ENCODE peak calls at places on chromosome 5, in seven cellular contexts. B is breast epithelium, L is GM23338, K is HepG2, X is transverse colon, V is stomach, W is HCT116. E is an unnamed sample.

GRCh38 chr5:36724429-36725332 is 118.3 kb downstream of the SLC1A3 start:
- DNase-seq in K (no peak), X (peak), B (no peak), V (peak), L (peak), W (no peak), E (peak)

GRCh38 chr5:171667341-171668096 is 118.1 kb upstream of the SMIM23 start:
- DNase-seq in K (no peak), X (no peak), W (no peak), B (peak), L (peak), V (no peak), E (no peak)

GRCh38 chr5:73484511-73484910 is 13.7 kb upstream of the BTF3 start:
- DNase-seq in W (no peak), K (no peak), L (no peak), V (no peak), X (no peak), B (no peak), E (no peak)

GRCh38 chr5:41418220-41419031 is 92.0 kb downstream of the PLCXD3 start:
- DNase-seq in K (no peak), X (no peak), V (no peak), W (no peak), B (no peak), L (peak), E (no peak)

GRCh38 chr5:72283358-72283757 is 36.7 kb downstream of the MRPS27 start:
- DNase-seq in L (no peak), B (no peak), W (no peak), K (no peak), X (no peak), V (no peak), E (no peak)

GRCh38 chr5:139659673-139660072 is 11.5 kb downstream of the CXXC5 start:
- DNase-seq in V (no peak), K (no peak), X (no peak), L (peak), W (no peak), B (no peak), E (no peak)

GRCh38 chr5:9932770-9933169 is 302.6 kb upstream of the TAS2R1 start:
- DNase-seq in B (no peak), L (peak), X (no peak), W (peak), V (no peak), K (no peak), E (no peak)

GRCh38 chr5:143837306-143837848 is 25.4 kb downstream of the HMHB1 start:
- DNase-seq in X (no peak), L (no peak), W (no peak), V (no peak), K (no peak), B (no peak), E (no peak)

GRCh38 chr5:55306641-55307382 is 682 bp downstream of the DHX29 start:
- DNase-seq in W (no peak), V (no peak), X (no peak), B (no peak), K (peak), L (no peak), E (no peak)

GRCh38 chr5:91126888-91127287 is 256.2 kb downstream of the ARRDC3 start:
- DNase-seq in K (peak), B (no peak), L (no peak), X (no peak), V (no peak), W (no peak), E (no peak)

GRCh38 chr5:10660720-10661387 is 97.0 kb downstream of the ANKRD33B start:
- DNase-seq in L (no peak), X (no peak), K (no peak), B (no peak), V (peak), W (no peak), E (no peak)

GRCh38 chr5:59587489-59588337 is 305.8 kb downstream of the PDE4D start:
- DNase-seq in B (no peak), W (no peak), V (peak), L (peak), X (peak), K (no peak), E (no peak)

GRCh38 chr5:861442-862366 is 10.9 kb upstream of the ZDHHC11 start:
- DNase-seq in B (no peak), L (no peak), V (no peak), K (no peak), X (no peak), W (no peak), E (no peak)
- TF ChIP-seq POLR2AphosphoS5 in B (no peak), L (peak), V (no peak), K (no peak), X (no peak), W (peak), E (peak)

GRCh38 chr5:154268073-154268472 is 77.5 kb downstream of the GALNT10 start:
- DNase-seq in B (no peak), K (no peak), V (no peak), X (no peak), W (no peak), L (no peak), E (no peak)
- H3K27ac ChIP-seq in B (peak), K (no peak), V (no peak), X (no peak), W (no peak), L (no peak), E (no peak)

GRCh38 chr5:159133041-159133741 is 33.5 kb upstream of the EBF1 start:
- DNase-seq in X (no peak), K (peak), B (no peak), L (peak), V (no peak), W (peak), E (no peak)

GRCh38 chr5:159135896-159136531 is 36.3 kb upstream of the EBF1 start:
- DNase-seq in W (no peak), V (no peak), B (no peak), K (no peak), X (no peak), L (no peak), E (no peak)

GRCh38 chr5:159128070-159128507 is 28.4 kb upstream of the EBF1 start:
- DNase-seq in W (no peak), L (no peak), X (no peak), V (no peak), B (no peak), K (no peak), E (no peak)

DNA sequence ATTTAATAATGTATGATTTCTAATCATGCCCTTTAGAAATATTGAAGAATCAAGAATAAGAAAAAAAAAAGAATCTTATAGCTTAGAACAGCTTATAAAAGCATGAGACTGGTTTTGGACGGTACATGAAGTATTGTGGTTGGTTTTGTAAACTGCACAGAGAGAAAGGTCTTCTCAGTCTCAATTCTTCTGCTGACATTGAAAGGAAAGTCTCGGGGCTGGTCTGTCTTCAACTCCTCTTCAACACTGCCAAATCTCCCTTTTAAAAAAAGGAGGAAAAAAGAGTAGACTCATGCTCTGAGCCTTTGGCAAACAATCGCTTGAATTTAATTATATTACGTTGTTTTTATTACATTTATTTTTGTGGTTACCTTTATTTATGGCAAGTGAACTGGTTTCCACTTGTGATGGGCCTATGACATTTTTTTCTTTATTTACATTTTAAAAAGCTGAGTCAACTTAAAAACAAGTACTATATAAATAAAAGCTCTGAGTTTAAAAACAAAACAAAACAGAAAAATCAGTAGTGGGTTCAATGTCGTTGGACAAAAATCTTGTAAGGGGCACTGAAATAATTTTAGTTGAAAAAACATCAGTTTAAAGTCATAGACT is 32.8 kb upstream of the EBF1 start:
- DNase-seq in K (no peak), L (no peak), B (no peak), V (no peak), X (no peak), W (no peak), E (no peak)
- TF ChIP-seq POLR2AphosphoS5 in K (no peak), L (no peak), B (no peak), V (no peak), X (no peak), W (no peak), E (no peak)

GRCh38 chr5:132770476-132771159 is 6.4 kb downstream of the SEPTIN8 start:
- DNase-seq in W (no peak), K (no peak), B (no peak), V (no peak), X (no peak), L (no peak), E (peak)
- H3K27ac ChIP-seq in W (no peak), K (peak), B (no peak), V (peak), X (peak), L (peak), E (peak)

GRCh38 chr5:163318707-163319106 is 118.7 kb upstream of the CCNG1 start:
- DNase-seq in K (no peak), L (no peak), X (no peak), V (no peak), B (no peak), W (no peak), E (no peak)

GRCh38 chr5:163321511-163321910 is 115.9 kb upstream of the CCNG1 start:
- DNase-seq in K (no peak), X (no peak), V (no peak), W (no peak), L (no peak), B (no peak), E (no peak)
- TF ChIP-seq POLR2AphosphoS5 in K (no peak), X (no peak), V (no peak), W (no peak), L (no peak), B (no peak), E (no peak)

DNA sequence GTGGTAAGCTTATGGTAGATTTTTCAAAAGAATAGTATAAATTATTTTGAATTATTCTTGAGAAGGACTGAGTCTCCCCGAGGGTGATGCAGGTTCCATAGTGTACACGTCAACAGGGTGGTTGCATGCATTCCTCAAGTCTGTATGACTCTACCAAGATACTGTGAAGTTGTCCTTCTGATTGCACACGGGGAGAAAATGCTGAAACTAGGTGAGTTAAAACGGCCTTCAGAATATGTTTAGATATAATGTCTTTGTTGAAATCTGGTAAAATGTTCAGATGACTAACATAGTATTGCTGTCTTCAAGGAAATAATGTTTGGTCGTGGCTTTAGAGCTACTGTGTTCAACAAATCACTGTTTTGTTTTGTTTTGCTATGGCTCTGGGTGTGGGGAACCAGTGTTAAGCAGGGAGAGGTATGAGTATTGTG is 22.4 kb upstream of the TNFAIP8 start:
- DNase-seq in W (no peak), K (no peak), V (no peak), X (no peak), L (no peak), B (no peak), E (no peak)
- H3K27ac ChIP-seq in W (no peak), K (no peak), V (peak), X (peak), L (no peak), B (no peak), E (peak)

GRCh38 chr5:118553662-118554061 is 434.7 kb downstream of the DTWD2 start:
- DNase-seq in W (no peak), K (no peak), X (no peak), B (no peak), L (no peak), V (no peak), E (no peak)
- TF ChIP-seq POLR2AphosphoS5 in W (no peak), K (no peak), X (no peak), B (no peak), L (no peak), V (no peak), E (no peak)

GRCh38 chr5:58260243-58260642 is 199.6 kb downstream of the PLK2 start:
- DNase-seq in V (no peak), L (no peak), K (no peak), X (no peak), B (no peak), W (no peak), E (no peak)

GRCh38 chr5:58262226-58262625 is 197.7 kb downstream of the PLK2 start:
- DNase-seq in V (no peak), B (no peak), X (no peak), W (no peak), L (no peak), K (no peak), E (no peak)

GRCh38 chr5:58263291-58263690 is 196.6 kb downstream of the PLK2 start:
- DNase-seq in W (no peak), V (no peak), B (no peak), L (no peak), K (no peak), X (no peak), E (no peak)

GRCh38 chr5:58259685-58260152 is 200.2 kb downstream of the PLK2 start:
- DNase-seq in K (peak), X (no peak), V (no peak), W (peak), L (peak), B (no peak), E (no peak)

GRCh38 chr5:58261605-58262004 is 198.3 kb downstream of the PLK2 start:
- DNase-seq in K (no peak), X (no peak), V (no peak), W (no peak), L (no peak), B (no peak), E (no peak)
- H3K27ac ChIP-seq in K (no peak), X (no peak), V (no peak), W (no peak), L (no peak), B (no peak), E (peak)

GRCh38 chr5:142817961-142818431 is 47.8 kb downstream of the ARHGAP26 start:
- DNase-seq in X (peak), L (no peak), K (no peak), V (peak), W (no peak), B (no peak), E (no peak)
- TF ChIP-seq POLR2AphosphoS5 in X (peak), L (no peak), K (no peak), V (peak), W (no peak), B (no peak), E (no peak)

GRCh38 chr5:149438281-149438680 is 59.2 kb upstream of the IL17B start:
- DNase-seq in W (no peak), K (no peak), V (no peak), B (no peak), L (no peak), X (no peak), E (no peak)

GRCh38 chr5:149441986-149442385 is 62.9 kb upstream of the IL17B start:
- DNase-seq in W (no peak), B (no peak), L (no peak), V (no peak), X (no peak), K (no peak), E (no peak)

GRCh38 chr5:149438711-149439132 is 59.6 kb upstream of the IL17B start:
- DNase-seq in K (no peak), L (no peak), W (no peak), V (no peak), X (no peak), B (no peak), E (no peak)

GRCh38 chr5:149441194-149441753 is 62.2 kb upstream of the IL17B start:
- DNase-seq in W (no peak), V (no peak), K (no peak), X (no peak), L (no peak), B (no peak), E (no peak)

GRCh38 chr5:149439899-149440655 is 61.0 kb upstream of the IL17B start:
- DNase-seq in X (peak), L (peak), B (peak), W (peak), V (peak), K (peak), E (no peak)
- H3K27ac ChIP-seq in X (peak), L (no peak), B (peak), W (peak), V (peak), K (no peak), E (no peak)